ENCODE peak calls at places on chromosomes 3 and 15, in seven cellular contexts. W is HAP-1; M is PC-9; E is esophagus squamous epithelium; D is tibial artery; S is stomach; L is CD8-positive, alpha-beta T cell. G is an unnamed sample.

GRCh38 chr15:73922186-73923151 is 3.8 kb upstream of the LOXL1 start:
- DNase-seq in W (peak; percentile 92), M (no peak), E (no peak), D (peak; percentile 57), S (no peak), L (no peak), G (peak; percentile 12)

GRCh38 chr3:189276481-189277190 is 104.9 kb downstream of the TPRG1 start:
- DNase-seq in W (no peak), M (peak; percentile 27), E (no peak), D (peak; percentile 40), S (no peak), L (no peak), G (peak; percentile 40)

GRCh38 chr3:14631687-14632444 is 19.7 kb upstream of the CCDC174 start:
- DNase-seq in W (no peak), M (no peak), E (no peak), D (no peak), S (no peak), L (no peak), G (no peak)

GRCh38 chr15:68484696-68485400 is 52.9 kb upstream of the ITGA11 start:
- DNase-seq in W (no peak), M (no peak), E (no peak), D (peak; percentile 58), S (no peak), L (no peak), G (peak; percentile 67)

GRCh38 chr15:46344906-46345305 is 710.1 kb downstream of the SQOR start:
- DNase-seq in W (no peak), M (no peak), E (no peak), D (no peak), S (no peak), L (no peak), G (no peak)

GRCh38 chr3:48716508-48716981 is 476 bp downstream of the IP6K2 start:
- DNase-seq in W (peak; percentile 27), M (no peak), E (no peak), D (no peak), S (no peak), L (peak; percentile 24), G (no peak)

GRCh38 chr3:61688307-61688695 is 126.9 kb downstream of the PTPRG start:
- DNase-seq in W (peak; percentile 43), M (no peak), E (no peak), D (no peak), S (no peak), L (no peak), G (no peak)

GRCh38 chr15:68352401-68353062 is 75.0 kb downstream of the FEM1B start:
- DNase-seq in W (no peak), M (peak; percentile 45), E (no peak), D (peak; percentile 90), S (no peak), L (no peak), G (peak; percentile 94)

GRCh38 chr3:117252651-117253050 is 543.1 kb downstream of the TUSC7 start:
- DNase-seq in W (no peak), M (no peak), E (no peak), D (no peak), S (no peak), L (no peak), G (no peak)

GRCh38 chr3:55690161-55690560 is 203.1 kb upstream of the WNT5A start:
- DNase-seq in W (no peak), M (no peak), E (no peak), D (no peak), S (no peak), L (no peak), G (no peak)

GRCh38 chr3:13161771-13162535 is 88.7 kb upstream of the IQSEC1 start:
- DNase-seq in W (no peak), M (no peak), E (no peak), D (peak; percentile 12), S (no peak), L (no peak), G (no peak)

GRCh38 chr15:68617777-68618176 is 39.0 kb downstream of the CORO2B start:
- DNase-seq in W (no peak), M (no peak), E (no peak), D (no peak), S (no peak), L (no peak), G (no peak)

GRCh38 chr3:103308921-103309320 is 874.1 kb downstream of the ZPLD1 start:
- DNase-seq in W (no peak), M (no peak), E (no peak), D (no peak), S (no peak), L (no peak), G (no peak)

GRCh38 chr15:53034767-53035245 is 244.7 kb upstream of the ONECUT1 start:
- DNase-seq in W (no peak), M (no peak), E (no peak), D (no peak), S (no peak), L (no peak), G (no peak)

GRCh38 chr15:23853291-23853690 is 166.2 kb upstream of the NDN start:
- DNase-seq in W (no peak), M (no peak), E (no peak), D (no peak), S (no peak), L (no peak), G (no peak)

GRCh38 chr3:97914390-97914789 is 57.8 kb downstream of the RIOX2 start:
- DNase-seq in W (no peak), M (peak; percentile 41), E (no peak), D (no peak), S (no peak), L (no peak), G (no peak)

GRCh38 chr3:5239602-5240001 is 52.1 kb downstream of the EDEM1 start:
- DNase-seq in W (no peak), M (no peak), E (no peak), D (no peak), S (no peak), L (no peak), G (no peak)

GRCh38 chr3:196287066-196287404 is 491 bp downstream of the PCYT1A start:
- DNase-seq in W (no peak), M (no peak), E (no peak), D (no peak), S (no peak), L (no peak), G (no peak)

GRCh38 chr3:159126261-159127020 is 324.6 kb downstream of the MFSD1 start:
- DNase-seq in W (no peak), M (no peak), E (no peak), D (no peak), S (no peak), L (no peak), G (no peak)

DNA sequence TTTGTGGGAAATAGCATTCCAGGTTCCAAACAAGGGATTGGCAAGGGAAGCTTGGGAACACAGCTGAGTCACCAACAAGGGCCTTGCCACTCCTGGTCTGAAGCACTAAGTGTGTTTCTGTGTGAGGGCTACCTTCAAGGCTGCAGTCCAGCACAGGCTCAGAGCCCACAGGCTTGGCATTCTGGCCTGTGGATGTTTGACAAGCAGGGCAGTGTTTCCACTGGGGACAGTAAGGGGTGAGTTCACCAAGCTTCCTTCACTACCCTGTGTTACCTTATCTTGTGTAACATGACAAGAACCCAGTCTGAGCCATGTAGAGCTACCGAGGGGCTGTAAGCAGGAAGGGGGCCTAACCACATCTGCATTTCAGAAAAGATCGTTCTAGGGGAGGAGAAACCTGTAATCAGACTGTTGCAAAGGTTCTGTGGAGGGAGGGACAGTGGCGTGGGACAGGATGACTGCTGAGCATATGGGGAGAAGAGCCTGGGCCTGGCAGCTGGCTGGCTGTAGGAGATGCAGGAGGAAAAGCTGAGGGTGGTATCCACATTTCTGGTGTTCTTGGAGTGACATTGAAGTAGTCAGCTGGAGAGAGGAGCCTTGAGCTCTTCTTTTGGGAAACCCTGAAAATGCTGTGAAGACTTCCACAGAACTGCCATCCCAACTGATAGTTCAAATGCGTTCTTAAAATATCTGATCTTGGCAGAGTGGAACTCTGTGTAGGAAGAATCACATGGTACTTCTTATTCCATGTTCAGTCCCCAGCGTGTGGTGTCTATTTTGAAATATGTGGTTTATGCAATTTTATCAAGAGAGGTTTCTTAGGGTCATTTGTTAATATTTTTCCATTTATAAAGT is 61.3 kb downstream of the CTDSPL start:
- DNase-seq in W (no peak), M (no peak), E (no peak), D (peak; percentile 48), S (peak; percentile 75), L (no peak), G (no peak)
- H3K4me1 ChIP-seq in W (no peaks in the 10 kb centered on the region), M (no peaks in the 10 kb centered on the region), E (no peaks in the 10 kb centered on the region), D (peaks cover 66% of the 10 kb centered on the region), S (peaks cover 33% of the 10 kb centered on the region), L (no peaks in the 10 kb centered on the region), G (peaks cover 39% of the 10 kb centered on the region)

GRCh38 chr3:28244471-28244870 is 3.1 kb downstream of the CMC1 start:
- DNase-seq in W (no peak), M (no peak), E (no peak), D (no peak), S (no peak), L (no peak), G (no peak)

GRCh38 chr3:28240440-28240839 is 979 bp upstream of the CMC1 start:
- DNase-seq in W (no peak), M (no peak), E (no peak), D (no peak), S (no peak), L (no peak), G (no peak)

GRCh38 chr3:28242519-28242918 is 1.1 kb downstream of the CMC1 start:
- DNase-seq in W (no peak), M (no peak), E (no peak), D (no peak), S (no peak), L (no peak), G (no peak)

GRCh38 chr3:28241221-28242160 is at the start of gene CMC1:
- DNase-seq in W (peak; percentile 99), M (peak; percentile 96), E (peak; percentile 74), D (peak; percentile 98), S (peak; percentile 99), L (peak; percentile 86), G (peak; percentile 90)

DNA sequence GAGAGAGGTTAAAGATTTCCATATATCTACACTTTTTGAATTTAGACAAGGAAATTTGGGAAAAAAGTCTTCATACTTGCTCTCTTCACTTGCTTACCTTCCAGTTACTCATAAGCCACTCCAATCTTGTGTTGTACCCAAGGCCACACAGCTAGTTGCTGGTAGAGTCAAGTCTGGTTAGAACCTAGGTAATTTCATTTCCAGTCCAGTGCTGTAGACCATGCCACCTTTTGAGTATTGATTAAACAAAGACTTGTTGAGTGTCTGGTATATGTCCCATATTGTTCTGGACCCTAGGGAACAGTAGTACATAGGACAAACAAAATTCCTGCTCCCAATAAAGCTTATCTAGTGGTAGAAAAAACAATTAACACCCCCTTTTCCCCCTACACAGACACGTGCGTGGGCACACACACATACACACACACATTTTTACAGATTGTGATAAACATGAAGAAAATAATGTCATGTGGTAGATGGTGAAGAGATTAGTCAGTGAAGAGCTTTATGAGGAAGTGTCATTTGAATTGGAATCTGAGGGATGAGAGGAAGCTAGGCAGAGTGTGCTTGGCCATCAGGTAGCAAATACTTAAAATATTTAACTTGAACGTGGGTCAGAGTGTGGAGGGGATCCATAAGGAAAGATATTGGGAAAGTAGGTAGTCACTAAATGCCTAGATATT is 2.1 kb downstream of the CMC1 start:
- DNase-seq in W (no peak), M (no peak), E (no peak), D (no peak), S (no peak), L (no peak), G (no peak)
- H3K4me1 ChIP-seq in W (peaks cover 13% of the 10 kb centered on the region), M (peaks cover 16% of the 10 kb centered on the region), E (no peaks in the 10 kb centered on the region), D (peaks cover 35% of the 10 kb centered on the region), S (peaks cover 14% of the 10 kb centered on the region), L (peaks cover 43% of the 10 kb centered on the region), G (peaks cover 12% of the 10 kb centered on the region)

GRCh38 chr3:129656659-129657247 is 50.3 kb upstream of the PLXND1 start:
- DNase-seq in W (no peak), M (no peak), E (no peak), D (no peak), S (no peak), L (no peak), G (no peak)
- H3K4me1 ChIP-seq in W (peaks cover 22% of the 10 kb centered on the region), M (peaks cover 84% of the 10 kb centered on the region), E (no peaks in the 10 kb centered on the region), D (peaks cover 23% of the 10 kb centered on the region), S (peaks cover 12% of the 10 kb centered on the region), L (no peaks in the 10 kb centered on the region), G (peaks cover 31% of the 10 kb centered on the region)

GRCh38 chr3:135069406-135069805 is 274.3 kb downstream of the EPHB1 start:
- DNase-seq in W (no peak), M (no peak), E (no peak), D (no peak), S (no peak), L (no peak), G (no peak)
- H3K4me1 ChIP-seq in W (no peaks in the 10 kb centered on the region), M (peaks cover 7% of the 10 kb centered on the region), E (no peaks in the 10 kb centered on the region), D (no peaks in the 10 kb centered on the region), S (no peaks in the 10 kb centered on the region), L (no peaks in the 10 kb centered on the region), G (no peaks in the 10 kb centered on the region)

G was measured in SJSA1.